ENCODE peak calls at places on chromosome 1, in four cellular contexts. One of them, this sample, is unnamed.

GRCh38 chr1:14996133-14997050 is 157.2 kb upstream of the TMEM51 start:
- DNase-seq in tibial artery: peak; percentile 32
- DNase-seq in Panc1: no peak
- DNase-seq in psoas muscle: peak; percentile 48
- DNase-seq in this sample: peak; percentile 61

GRCh38 chr1:59272507-59272906 is 24.4 kb upstream of the FGGY start:
- DNase-seq in tibial artery: peak; percentile 22
- DNase-seq in Panc1: no peak
- DNase-seq in psoas muscle: no peak
- DNase-seq in this sample: peak; percentile 62

GRCh38 chr1:160797163-160797797 is 1.3 kb downstream of the LY9 start:
- DNase-seq in tibial artery: no peak
- DNase-seq in Panc1: no peak
- DNase-seq in psoas muscle: no peak
- DNase-seq in this sample: no peak

GRCh38 chr1:13899856-13900255 is 199.9 kb downstream of the PRDM2 start:
- DNase-seq in tibial artery: no peak
- DNase-seq in Panc1: no peak
- DNase-seq in psoas muscle: no peak
- DNase-seq in this sample: no peak

GRCh38 chr1:76291737-76292136 is 217.2 kb downstream of the ST6GALNAC3 start:
- DNase-seq in tibial artery: no peak
- DNase-seq in Panc1: no peak
- DNase-seq in psoas muscle: no peak
- DNase-seq in this sample: no peak

GRCh38 chr1:54047384-54048315 is 5.4 kb downstream of the TMEM59 start:
- DNase-seq in tibial artery: no peak
- DNase-seq in Panc1: no peak
- DNase-seq in psoas muscle: no peak
- DNase-seq in this sample: no peak

GRCh38 chr1:40907899-40908298 is 45.7 kb upstream of the CITED4 start:
- DNase-seq in tibial artery: no peak
- DNase-seq in Panc1: no peak
- DNase-seq in psoas muscle: no peak
- DNase-seq in this sample: no peak

GRCh38 chr1:67317803-67318202 is 10.1 kb downstream of the IL12RB2 start:
- DNase-seq in tibial artery: no peak
- DNase-seq in Panc1: no peak
- DNase-seq in psoas muscle: no peak
- DNase-seq in this sample: no peak

GRCh38 chr1:17574502-17574901 is 35.0 kb downstream of the ARHGEF10L start:
- DNase-seq in tibial artery: no peak
- DNase-seq in Panc1: no peak
- DNase-seq in psoas muscle: no peak
- DNase-seq in this sample: no peak

GRCh38 chr1:55311057-55311631 is 96.0 kb upstream of the USP24 start:
- DNase-seq in tibial artery: no peak
- DNase-seq in Panc1: no peak
- DNase-seq in psoas muscle: no peak
- DNase-seq in this sample: no peak

GRCh38 chr1:165254376-165254775 is 102.1 kb downstream of the LMX1A start:
- DNase-seq in tibial artery: no peak
- DNase-seq in Panc1: no peak
- DNase-seq in psoas muscle: no peak
- DNase-seq in this sample: no peak

GRCh38 chr1:175218786-175219447 is 26.3 kb upstream of the KIAA0040 start:
- DNase-seq in tibial artery: no peak
- DNase-seq in Panc1: no peak
- DNase-seq in psoas muscle: no peak
- DNase-seq in this sample: no peak

GRCh38 chr1:161946071-161946987 is 77.3 kb downstream of the OLFML2B start:
- DNase-seq in tibial artery: no peak
- DNase-seq in Panc1: no peak
- DNase-seq in psoas muscle: no peak
- DNase-seq in this sample: no peak

GRCh38 chr1:175520186-175520585 is 223.2 kb downstream of the TNR start:
- DNase-seq in tibial artery: peak; percentile 29
- DNase-seq in Panc1: no peak
- DNase-seq in psoas muscle: no peak
- DNase-seq in this sample: no peak

GRCh38 chr1:28380394-28380793 is 10.9 kb downstream of the PHACTR4 start:
- DNase-seq in tibial artery: no peak
- DNase-seq in Panc1: no peak
- DNase-seq in psoas muscle: no peak
- DNase-seq in this sample: no peak

DNA sequence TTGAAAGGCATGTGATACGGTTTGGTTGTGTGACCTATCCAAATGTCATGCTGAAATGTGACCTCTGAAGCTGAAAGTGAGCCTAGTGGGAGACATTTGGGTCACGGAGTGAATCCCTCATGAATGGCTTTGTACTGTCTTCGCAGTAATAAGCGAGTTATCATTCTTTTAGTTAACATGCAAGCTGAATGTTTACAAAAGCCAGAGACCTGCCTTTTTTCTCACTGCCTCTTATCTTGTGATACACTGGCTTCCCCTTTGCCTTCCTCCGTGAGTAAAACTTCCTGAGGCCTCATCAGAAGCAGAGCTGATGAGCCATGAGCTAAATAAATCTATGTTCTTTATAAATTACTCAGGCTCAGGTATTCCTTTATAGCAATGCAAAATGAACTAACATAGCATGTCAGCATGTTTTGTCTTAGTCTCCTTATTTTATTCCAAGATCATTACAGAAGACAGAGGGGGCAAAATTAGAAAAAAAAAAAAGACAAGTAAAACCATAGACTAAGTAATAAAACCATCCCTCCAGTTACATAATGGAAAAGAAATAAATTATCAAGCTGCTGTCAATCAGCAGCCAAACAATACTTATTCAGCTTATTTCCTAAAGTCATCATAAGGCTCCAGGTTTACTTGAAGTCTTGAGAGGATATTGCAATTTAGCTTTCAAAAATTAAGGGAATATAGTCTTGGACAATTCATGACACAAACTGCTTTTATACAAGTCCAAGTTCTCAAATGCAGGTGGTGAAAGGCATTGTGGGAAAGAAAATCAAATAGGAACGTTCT is 12.1 kb downstream of the RGS18 start:
- DNase-seq in tibial artery: no peak
- DNase-seq in Panc1: no peak
- DNase-seq in psoas muscle: no peak
- DNase-seq in this sample: no peak
- H3K4me3 ChIP-seq in tibial artery: no peak overlapping the region
- H3K4me3 ChIP-seq in Panc1: no peak overlapping the region
- H3K4me3 ChIP-seq in psoas muscle: no peak overlapping the region
- H3K4me3 ChIP-seq in this sample: no peak overlapping the region

GRCh38 chr1:207811319-207811718 is 59.5 kb downstream of the CD46 start:
- DNase-seq in tibial artery: no peak
- DNase-seq in Panc1: no peak
- DNase-seq in psoas muscle: no peak
- DNase-seq in this sample: no peak
- H3K4me1 ChIP-seq in tibial artery: peaks cover 100% of the 10 kb centered on the region
- H3K4me1 ChIP-seq in Panc1: no peaks in the 10 kb centered on the region
- H3K4me1 ChIP-seq in psoas muscle: peaks cover 99% of the 10 kb centered on the region
- H3K4me1 ChIP-seq in this sample: peaks cover 5% of the 10 kb centered on the region

GRCh38 chr1:183185941-183186490 is at the start of gene LAMC2:
- DNase-seq in tibial artery: no peak
- DNase-seq in Panc1: no peak
- DNase-seq in psoas muscle: no peak
- DNase-seq in this sample: no peak
- H3K4me3 ChIP-seq in tibial artery: no peak within 1 kb of the TSS
- H3K4me3 ChIP-seq in Panc1: peak within 1 kb of the TSS; percentile 68
- H3K4me3 ChIP-seq in psoas muscle: no peak within 1 kb of the TSS
- H3K4me3 ChIP-seq in this sample: no peak within 1 kb of the TSS

DNA sequence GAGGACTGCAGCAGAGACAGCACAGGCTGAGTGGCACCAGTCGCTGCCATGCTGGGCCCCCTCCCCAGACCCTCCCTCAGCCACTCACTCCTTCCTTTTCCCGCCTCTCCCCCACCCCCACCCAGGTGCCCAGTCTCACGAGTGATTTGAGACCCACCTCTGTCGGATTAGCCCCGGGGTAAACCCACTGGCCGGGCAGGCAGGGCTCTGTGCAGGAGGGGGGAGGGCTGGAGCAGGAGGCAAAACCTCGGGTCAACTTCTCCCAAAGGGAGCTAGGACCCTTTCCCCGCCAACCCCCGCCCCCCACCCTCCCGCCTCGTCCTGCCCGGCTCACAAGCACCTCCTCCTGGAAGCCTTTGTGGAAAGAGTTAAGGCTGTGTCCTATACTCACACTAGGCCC is 3.5 kb upstream of the MRPL24 start:
- DNase-seq in tibial artery: no peak
- DNase-seq in Panc1: no peak
- DNase-seq in psoas muscle: no peak
- DNase-seq in this sample: no peak
- H3K4me1 ChIP-seq in tibial artery: peaks cover 66% of the 10 kb centered on the region
- H3K4me1 ChIP-seq in Panc1: peaks cover 64% of the 10 kb centered on the region
- H3K4me1 ChIP-seq in psoas muscle: peaks cover 40% of the 10 kb centered on the region
- H3K4me1 ChIP-seq in this sample: no peaks in the 10 kb centered on the region

DNA sequence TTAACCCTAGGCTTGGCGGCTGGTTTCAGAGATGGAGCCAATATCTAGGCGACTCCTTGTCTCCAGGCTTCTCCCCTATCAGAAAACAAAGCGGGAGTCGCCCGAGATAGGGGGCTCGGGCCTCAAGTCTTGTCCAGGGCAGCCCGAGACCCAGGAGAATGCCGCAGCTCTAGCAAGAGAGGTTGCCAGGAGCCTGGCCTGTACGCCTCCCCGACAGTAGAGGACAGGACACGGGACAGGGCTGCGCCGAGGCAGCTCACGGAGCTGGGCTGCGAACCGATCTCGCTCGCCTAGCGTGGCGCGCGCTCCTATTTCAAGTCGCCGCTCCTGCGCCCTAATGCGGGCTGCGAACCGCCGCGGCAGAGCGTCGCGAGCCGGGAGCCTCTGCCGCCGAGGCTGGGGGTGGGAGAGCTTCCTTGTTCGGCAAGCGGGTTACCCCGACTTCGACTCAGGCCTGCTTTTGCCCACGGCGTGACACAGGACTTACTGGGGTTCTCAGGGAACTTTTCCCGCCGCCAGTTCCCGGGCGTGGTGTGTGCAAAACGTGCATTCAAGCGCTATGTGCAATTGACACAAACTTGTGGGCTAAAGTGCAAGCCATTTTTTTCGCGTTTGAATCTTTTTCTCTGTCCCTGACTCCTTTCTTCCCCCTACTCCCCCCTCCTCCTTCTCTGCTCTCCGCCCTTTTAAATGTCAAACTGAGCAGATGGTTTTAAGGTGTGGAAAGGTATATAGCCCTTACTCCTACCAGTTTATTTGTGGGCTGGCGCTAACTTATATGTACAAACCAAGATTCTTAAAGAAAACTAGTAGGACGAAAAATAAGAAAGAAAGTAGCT is 2.4 kb upstream of the PROX1 start:
- DNase-seq in tibial artery: no peak
- DNase-seq in Panc1: no peak
- DNase-seq in psoas muscle: no peak
- DNase-seq in this sample: peak; percentile 69
- H3K4me3 ChIP-seq in tibial artery: no peak overlapping the region
- H3K4me3 ChIP-seq in Panc1: no peak overlapping the region
- H3K4me3 ChIP-seq in psoas muscle: peak overlapping the region; percentile 4
- H3K4me3 ChIP-seq in this sample: no peak overlapping the region

DNA sequence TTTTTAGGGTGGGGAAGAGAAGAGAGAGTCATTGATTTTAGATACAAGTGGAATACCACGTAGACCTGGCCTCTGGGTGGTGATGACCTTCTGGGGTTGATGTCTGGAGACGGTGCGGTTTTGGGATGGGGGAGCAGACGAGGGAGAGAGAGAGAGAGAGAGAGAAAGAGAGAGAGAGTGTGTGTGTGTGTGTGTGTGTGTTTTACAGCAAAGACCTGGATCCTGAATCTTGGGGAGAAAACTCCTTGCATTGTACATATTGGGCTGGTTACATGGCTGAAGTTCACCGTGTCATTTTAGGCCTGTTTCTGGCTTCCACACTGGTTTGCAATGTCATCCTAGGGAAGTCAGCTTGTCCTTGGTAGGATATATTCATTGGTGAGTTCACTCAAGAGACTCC is 89.0 kb downstream of the GALNT2 start:
- DNase-seq in tibial artery: no peak
- DNase-seq in Panc1: no peak
- DNase-seq in psoas muscle: no peak
- DNase-seq in this sample: no peak
- H3K4me1 ChIP-seq in tibial artery: peaks cover 19% of the 10 kb centered on the region
- H3K4me1 ChIP-seq in Panc1: peaks cover 21% of the 10 kb centered on the region
- H3K4me1 ChIP-seq in psoas muscle: peaks cover 76% of the 10 kb centered on the region
- H3K4me1 ChIP-seq in this sample: no peaks in the 10 kb centered on the region

This sample was measured in aorta.